ENCODE peak calls at places on chromosomes 16 and 17, in nine cellular contexts. N is CD8-positive, alpha-beta T cell; Q is stimulated activated CD8-positive, alpha-beta memory T cell treated with anti-CD3 and anti-CD28 coated beads, Interleukin-4, amount 100 ng/mL, for 1 hour; H is retina; B is substantia nigra; S is NCI-H510A; I is stimulated activated CD4-positive, alpha-beta T cell treated with anti-CD3 and anti-CD28 coated beads, Interleukin-2, amount 100 ng/mL, for 48 hours; T is activated effector memory CD4-positive, alpha-beta T cell treated with Interleukin-2 at 50 U/mL for 16 hours; Y is renal cortical epithelial cell. F is an unnamed sample.
A peak's percentile ranks its signal among the peaks of the same experiment; 100 is the strongest.

GRCh38 chr17:82434216-82434565 is 15.8 kb upstream of the OGFOD3 start:
- DNase-seq in N (no peak), Q (no peak), H (no peak), B (no peak), S (no peak), I (no peak), T (peak; percentile 22), Y (no peak), F (peak; percentile 25)

GRCh38 chr17:81455387-81455786 is 57.2 kb downstream of the ACTG1 start:
- DNase-seq in N (no peak), Q (peak; percentile 3), H (no peak), B (no peak), S (no peak), I (no peak), T (no peak), Y (no peak), F (no peak)

GRCh38 chr17:67980456-67980855 is 15.8 kb downstream of the C17orf58 start:
- DNase-seq in N (no peak), Q (no peak), H (no peak), B (no peak), S (no peak), I (no peak), T (no peak), Y (peak; percentile 10), F (no peak)

GRCh38 chr17:48634446-48635208 is 8.5 kb upstream of the HOXB9 start:
- DNase-seq in N (no peak), Q (no peak), H (peak; percentile 42), B (no peak), S (no peak), I (no peak), T (no peak), Y (no peak), F (no peak)

GRCh38 chr17:17177186-17177585 is 28.9 kb downstream of the PLD6 start:
- DNase-seq in N (no peak), Q (no peak), H (no peak), B (no peak), S (no peak), I (no peak), T (no peak), Y (no peak), F (no peak)

GRCh38 chr16:85774136-85774535 is 23.2 kb upstream of the C16orf74 start:
- DNase-seq in N (no peak), Q (no peak), H (no peak), B (no peak), S (no peak), I (no peak), T (no peak), Y (no peak), F (no peak)

GRCh38 chr17:36755586-36755985 is 154.2 kb downstream of the MRM1 start:
- DNase-seq in N (no peak), Q (no peak), H (no peak), B (no peak), S (peak; percentile 44), I (peak; percentile 40), T (peak; percentile 11), Y (no peak), F (peak; percentile 28)

GRCh38 chr16:4591191-4591590 is 23.5 kb downstream of the UBALD1 start:
- DNase-seq in N (no peak), Q (no peak), H (no peak), B (no peak), S (no peak), I (no peak), T (no peak), Y (no peak), F (no peak)

GRCh38 chr17:74619077-74619673 is 4.4 kb downstream of the CD300E start:
- DNase-seq in N (no peak), Q (no peak), H (no peak), B (no peak), S (no peak), I (no peak), T (no peak), Y (no peak), F (no peak)

GRCh38 chr17:43846221-43846712 is 709 bp upstream of the CD300LG start:
- DNase-seq in N (peak; percentile 55), Q (peak; percentile 52), H (peak; percentile 80), B (peak; percentile 86), S (peak; percentile 9), I (peak; percentile 86), T (peak; percentile 63), Y (peak; percentile 56), F (peak; percentile 58)

GRCh38 chr16:20803192-20803560 is 3.1 kb downstream of the ERI2 start:
- DNase-seq in N (no peak), Q (no peak), H (no peak), B (no peak), S (no peak), I (no peak), T (no peak), Y (no peak), F (no peak)

GRCh38 chr17:77727216-77727615 is 231.3 kb upstream of the TNRC6C start:
- DNase-seq in N (no peak), Q (no peak), H (no peak), B (no peak), S (no peak), I (no peak), T (no peak), Y (no peak), F (no peak)

GRCh38 chr16:11297492-11298142 is 16.5 kb upstream of the PRM1 start:
- DNase-seq in N (peak; percentile 49), Q (peak; percentile 57), H (peak; percentile 69), B (peak; percentile 76), S (peak; percentile 20), I (peak; percentile 57), T (peak; percentile 50), Y (peak; percentile 80), F (peak; percentile 63)

GRCh38 chr16:50360779-50361178 is 8.0 kb downstream of the BRD7 start:
- DNase-seq in N (no peak), Q (no peak), H (no peak), B (no peak), S (no peak), I (no peak), T (no peak), Y (peak; percentile 61), F (no peak)

GRCh38 chr16:65947951-65948350 is 418.5 kb upstream of the CDH5 start:
- DNase-seq in N (no peak), Q (no peak), H (no peak), B (no peak), S (no peak), I (no peak), T (no peak), Y (no peak), F (no peak)

GRCh38 chr16:17474037-17474436 is 3.3 kb upstream of the XYLT1 start:
- DNase-seq in N (no peak), Q (no peak), H (peak; percentile 19), B (no peak), S (no peak), I (no peak), T (no peak), Y (no peak), F (no peak)

GRCh38 chr17:40188694-40189093 is 11.4 kb downstream of the RAPGEFL1 start:
- DNase-seq in N (no peak), Q (no peak), H (no peak), B (no peak), S (no peak), I (no peak), T (no peak), Y (no peak), F (no peak)

GRCh38 chr16:878071-878784 is 77.7 kb upstream of the GNG13 start:
- DNase-seq in N (no peak), Q (no peak), H (no peak), B (no peak), S (no peak), I (no peak), T (peak; percentile 9), Y (no peak), F (no peak)

GRCh38 chr17:59558953-59559352 is 6.5 kb upstream of the DHX40 start:
- DNase-seq in N (no peak), Q (no peak), H (no peak), B (no peak), S (no peak), I (no peak), T (no peak), Y (peak; percentile 21), F (no peak)

GRCh38 chr17:35797918-35798317 is 2.5 kb upstream of the MMP28 start:
- DNase-seq in N (no peak), Q (no peak), H (no peak), B (no peak), S (no peak), I (no peak), T (no peak), Y (no peak), F (no peak)

GRCh38 chr16:12976936-12977335 is 75.5 kb downstream of the SHISA9 start:
- DNase-seq in N (no peak), Q (no peak), H (no peak), B (peak; percentile 42), S (no peak), I (no peak), T (no peak), Y (peak; percentile 83), F (no peak)

GRCh38 chr17:44595216-44595775 is 38.0 kb downstream of the FZD2 start:
- DNase-seq in N (no peak), Q (no peak), H (no peak), B (no peak), S (no peak), I (no peak), T (no peak), Y (no peak), F (no peak)

GRCh38 chr16:56332464-56333079 is 92.8 kb downstream of the AMFR start:
- DNase-seq in N (no peak), Q (no peak), H (peak; percentile 45), B (peak; percentile 82), S (no peak), I (no peak), T (no peak), Y (peak; percentile 65), F (no peak)

GRCh38 chr16:28073836-28074235 is 10.3 kb upstream of the GSG1L start:
- DNase-seq in N (no peak), Q (no peak), H (no peak), B (no peak), S (no peak), I (no peak), T (no peak), Y (no peak), F (no peak)

GRCh38 chr16:67329901-67330300 is 3.3 kb downstream of the LRRC36 start:
- DNase-seq in N (no peak), Q (no peak), H (no peak), B (no peak), S (no peak), I (no peak), T (no peak), Y (peak; percentile 86), F (no peak)

GRCh38 chr17:72075995-72076677 is 44.7 kb upstream of the SOX9 start:
- DNase-seq in N (no peak), Q (no peak), H (no peak), B (no peak), S (no peak), I (no peak), T (no peak), Y (no peak), F (no peak)

GRCh38 chr17:77728022-77728671 is 230.4 kb upstream of the TNRC6C start:
- DNase-seq in N (no peak), Q (no peak), H (no peak), B (no peak), S (peak; percentile 80), I (no peak), T (no peak), Y (no peak), F (no peak)

GRCh38 chr17:4043862-4044261 is 79.6 kb upstream of the ATP2A3 start:
- DNase-seq in N (peak; percentile 52), Q (peak; percentile 46), H (no peak), B (no peak), S (no peak), I (peak; percentile 57), T (peak; percentile 56), Y (no peak), F (peak; percentile 75)

GRCh38 chr17:43601280-43602050 is 55.3 kb upstream of the ETV4 start:
- DNase-seq in N (no peak), Q (no peak), H (no peak), B (peak; percentile 10), S (no peak), I (no peak), T (no peak), Y (no peak), F (no peak)

GRCh38 chr17:44398692-44399691 is 9.5 kb upstream of the ITGA2B start:
- DNase-seq in N (no peak), Q (no peak), H (no peak), B (no peak), S (no peak), I (no peak), T (no peak), Y (no peak), F (no peak)

GRCh38 chr17:43778337-43779144 is at the start of gene DUSP3:
- DNase-seq in N (peak; percentile 51), Q (peak; percentile 39), H (peak; percentile 88), B (peak; percentile 95), S (peak; percentile 85), I (peak; percentile 74), T (peak; percentile 70), Y (peak; percentile 83), F (peak; percentile 68)

F was measured in CD4-positive, alpha-beta memory T cell.